ENCODE peak calls at places on chromosome 20, in nine cellular contexts. I is OCI-LY7; G is 8988T; X is Jurkat, Clone E6-1; M is effector CD4-positive, alpha-beta T cell; W is EL; P is CD4-positive, alpha-beta T cell; B is heart left ventricle; K is activated CD4-positive, CD25-positive, alpha-beta regulatory T cell treated with anti-CD3 and anti-CD28 coated beads, Interleukin-2, amount 50 U/mL, for 72 hours. L is an unnamed sample.
A peak's percentile ranks its signal among the peaks of the same experiment; 100 is the strongest.

GRCh38 chr20:43825635-43826034 is 89.0 kb upstream of the TOX2 start:
- DNase-seq in I (peak; percentile 30), G (no peak), X (no peak), M (no peak), W (no peak), P (no peak), B (no peak), K (no peak), L (no peak)

GRCh38 chr20:57220187-57221165 is 46.0 kb downstream of the BMP7 start:
- DNase-seq in I (no peak), G (no peak), X (no peak), M (no peak), W (peak; percentile 78), P (no peak), B (no peak), K (no peak), L (no peak)

GRCh38 chr20:40486297-40486696 is 202.7 kb downstream of the MAFB start:
- DNase-seq in I (no peak), G (no peak), X (no peak), M (no peak), W (no peak), P (no peak), B (no peak), K (no peak), L (no peak)

GRCh38 chr20:36813784-36814136 is 40.2 kb upstream of the DSN1 start:
- DNase-seq in I (no peak), G (no peak), X (no peak), M (no peak), W (no peak), P (no peak), B (no peak), K (no peak), L (no peak)

GRCh38 chr20:60334936-60335335 is 376.7 kb downstream of the CDH26 start:
- DNase-seq in I (no peak), G (no peak), X (no peak), M (no peak), W (no peak), P (no peak), B (no peak), K (no peak), L (no peak)

GRCh38 chr20:41436679-41437078 is 70.1 kb upstream of the EMILIN3 start:
- DNase-seq in I (no peak), G (no peak), X (peak; percentile 58), M (no peak), W (peak; percentile 90), P (no peak), B (no peak), K (no peak), L (no peak)

GRCh38 chr20:18984238-18985200 is 170.9 kb downstream of the SCP2D1 start:
- DNase-seq in I (no peak), G (no peak), X (no peak), M (no peak), W (no peak), P (no peak), B (no peak), K (no peak), L (no peak)

GRCh38 chr20:44071526-44072111 is 115.4 kb downstream of the JPH2 start:
- DNase-seq in I (no peak), G (no peak), X (no peak), M (no peak), W (no peak), P (no peak), B (peak; percentile 57), K (no peak), L (no peak)

GRCh38 chr20:50504231-50504823 is 5.9 kb upstream of the PTPN1 start:
- DNase-seq in I (peak; percentile 41), G (no peak), X (no peak), M (no peak), W (peak; percentile 43), P (no peak), B (no peak), K (no peak), L (no peak)

GRCh38 chr20:21719592-21720214 is 14.2 kb downstream of the PAX1 start:
- DNase-seq in I (peak; percentile 60), G (no peak), X (peak; percentile 55), M (peak; percentile 16), W (peak; percentile 31), P (no peak), B (no peak), K (no peak), L (peak; percentile 63)

GRCh38 chr20:61728786-61729365 is 336.8 kb downstream of the TAF4 start:
- DNase-seq in I (no peak), G (no peak), X (no peak), M (no peak), W (no peak), P (no peak), B (peak; percentile 32), K (no peak), L (peak; percentile 71)

GRCh38 chr20:45781391-45781931 is 10.2 kb downstream of the WFDC3 start:
- DNase-seq in I (no peak), G (no peak), X (no peak), M (no peak), W (peak; percentile 92), P (no peak), B (no peak), K (no peak), L (no peak)

GRCh38 chr20:31489152-31489551 is 14.1 kb downstream of the REM1 start:
- DNase-seq in I (no peak), G (no peak), X (no peak), M (no peak), W (no peak), P (no peak), B (no peak), K (no peak), L (no peak)

GRCh38 chr20:50149481-50150254 is 3.9 kb downstream of the PEDS1 start:
- DNase-seq in I (no peak), G (no peak), X (no peak), M (no peak), W (no peak), P (no peak), B (no peak), K (no peak), L (no peak)

GRCh38 chr20:15992564-15992963 is 580.7 kb downstream of the KIF16B start:
- DNase-seq in I (no peak), G (no peak), X (no peak), M (no peak), W (peak; percentile 26), P (no peak), B (no peak), K (no peak), L (no peak)

GRCh38 chr20:39670987-39671386 is 708.8 kb downstream of the DHX35 start:
- DNase-seq in I (no peak), G (no peak), X (no peak), M (no peak), W (no peak), P (no peak), B (no peak), K (no peak), L (no peak)

GRCh38 chr20:35575958-35576357 is 34.1 kb downstream of the ERGIC3 start:
- DNase-seq in I (no peak), G (no peak), X (no peak), M (no peak), W (no peak), P (no peak), B (no peak), K (no peak), L (no peak)

GRCh38 chr20:47411161-47411560 is 54.7 kb upstream of the ZMYND8 start:
- DNase-seq in I (no peak), G (no peak), X (no peak), M (no peak), W (no peak), P (no peak), B (no peak), K (no peak), L (no peak)

GRCh38 chr20:39795401-39796272 is 833.5 kb downstream of the DHX35 start:
- DNase-seq in I (no peak), G (no peak), X (no peak), M (no peak), W (peak; percentile 20), P (no peak), B (no peak), K (no peak), L (no peak)

GRCh38 chr20:54556406-54556805 is 81.0 kb downstream of the DOK5 start:
- DNase-seq in I (no peak), G (no peak), X (no peak), M (no peak), W (no peak), P (no peak), B (no peak), K (no peak), L (no peak)

GRCh38 chr20:38108438-38109024 is 56.5 kb downstream of the TGM2 start:
- DNase-seq in I (no peak), G (no peak), X (no peak), M (no peak), W (no peak), P (no peak), B (peak; percentile 62), K (no peak), L (no peak)

GRCh38 chr20:13543783-13544182 is 94.9 kb downstream of the TASP1 start:
- DNase-seq in I (no peak), G (no peak), X (no peak), M (no peak), W (no peak), P (no peak), B (no peak), K (no peak), L (no peak)

GRCh38 chr20:60123652-60124051 is 165.4 kb downstream of the CDH26 start:
- DNase-seq in I (no peak), G (no peak), X (no peak), M (no peak), W (no peak), P (no peak), B (no peak), K (no peak), L (no peak)

GRCh38 chr20:34493646-34494045 is 22.6 kb upstream of the DYNLRB1 start:
- DNase-seq in I (no peak), G (no peak), X (no peak), M (no peak), W (no peak), P (no peak), B (no peak), K (no peak), L (no peak)

GRCh38 chr20:57266251-57267157 is at the start of gene BMP7:
- DNase-seq in I (peak; percentile 72), G (peak; percentile 79), X (no peak), M (no peak), W (no peak), P (no peak), B (no peak), K (no peak), L (no peak)

GRCh38 chr20:63087872-63088680 is 81.3 kb upstream of the BHLHE23 start:
- DNase-seq in I (no peak), G (no peak), X (no peak), M (no peak), W (no peak), P (no peak), B (peak; percentile 52), K (peak; percentile 25), L (no peak)

GRCh38 chr20:32164984-32165735 is 42.4 kb downstream of the PLAGL2 start:
- DNase-seq in I (no peak), G (no peak), X (no peak), M (no peak), W (no peak), P (no peak), B (no peak), K (no peak), L (peak; percentile 26)

GRCh38 chr20:59363094-59363493 is 62.7 kb downstream of the EDN3 start:
- DNase-seq in I (no peak), G (no peak), X (no peak), M (no peak), W (no peak), P (no peak), B (no peak), K (no peak), L (no peak)

L was measured in posterior cingulate gyrus.